ENCODE peak calls at places on chromosomes 2 and 18, in ten cellular contexts. Y is fibroblast of the aortic adventitia, E is fibroblast of pulmonary artery, S is AG09309, V is heart left ventricle, M is AG04450, X is neural progenitor cell, T is foreskin fibroblast, J is adrenal gland, H is heart right ventricle. U is an unnamed sample.

GRCh38 chr2:33477473-33478468 is 1.3 kb downstream of the RASGRP3 start:
- DNase-seq in Y (no peak), E (no peak), S (no peak), V (peak), M (no peak), X (peak), T (no peak), J (peak), H (peak), U (no peak)

GRCh38 chr2:100197643-100198153 is 55.3 kb upstream of the AFF3 start:
- DNase-seq in Y (peak), E (peak), S (no peak), V (peak), M (no peak), X (peak), T (peak), J (peak), H (peak), U (no peak)

GRCh38 chr2:239148495-239149200 is 252.2 kb downstream of the HDAC4 start:
- DNase-seq in Y (no peak), E (no peak), S (no peak), V (no peak), M (no peak), X (no peak), T (no peak), J (peak), H (no peak), U (no peak)

GRCh38 chr2:153232474-153232873 is 246.1 kb downstream of the RPRM start:
- DNase-seq in Y (no peak), E (no peak), S (no peak), V (no peak), M (no peak), X (no peak), T (no peak), J (no peak), H (no peak), U (no peak)

GRCh38 chr2:72144412-72144745 is 3.3 kb downstream of the CYP26B1 start:
- DNase-seq in Y (no peak), E (no peak), S (no peak), V (peak), M (no peak), X (no peak), T (no peak), J (no peak), H (peak), U (no peak)

GRCh38 chr2:140895378-140895777 is 1235.4 kb downstream of the LRP1B start:
- DNase-seq in Y (no peak), E (no peak), S (no peak), V (no peak), M (no peak), X (peak), T (no peak), J (no peak), H (no peak), U (no peak)

GRCh38 chr18:65287642-65288041 is 463.2 kb upstream of the CDH7 start:
- DNase-seq in Y (no peak), E (no peak), S (no peak), V (no peak), M (no peak), X (no peak), T (no peak), J (no peak), H (no peak), U (no peak)

GRCh38 chr2:133484106-133484505 is 84.2 kb downstream of the NCKAP5 start:
- DNase-seq in Y (peak), E (no peak), S (peak), V (no peak), M (peak), X (no peak), T (peak), J (no peak), H (no peak), U (peak)

GRCh38 chr2:133949595-133949994 is 304.3 kb upstream of the MGAT5 start:
- DNase-seq in Y (no peak), E (no peak), S (no peak), V (no peak), M (no peak), X (no peak), T (no peak), J (no peak), H (no peak), U (no peak)

GRCh38 chr2:73981081-73981968 is 3.4 kb upstream of the TET3 start:
- DNase-seq in Y (no peak), E (no peak), S (no peak), V (no peak), M (no peak), X (peak), T (no peak), J (peak), H (no peak), U (peak)

GRCh38 chr18:45498270-45498625 is 117.0 kb upstream of the SLC14A2 start:
- DNase-seq in Y (no peak), E (no peak), S (no peak), V (no peak), M (no peak), X (no peak), T (no peak), J (no peak), H (no peak), U (no peak)

GRCh38 chr2:15801439-15801838 is 138.9 kb upstream of the MYCN start:
- DNase-seq in Y (no peak), E (no peak), S (no peak), V (no peak), M (no peak), X (no peak), T (no peak), J (no peak), H (no peak), U (no peak)

GRCh38 chr2:144682248-144682647 is 162.3 kb upstream of the ZEB2 start:
- DNase-seq in Y (no peak), E (no peak), S (no peak), V (no peak), M (no peak), X (no peak), T (no peak), J (no peak), H (no peak), U (no peak)

GRCh38 chr2:159251296-159252173 is 35.0 kb downstream of the WDSUB1 start:
- DNase-seq in Y (no peak), E (no peak), S (no peak), V (no peak), M (no peak), X (no peak), T (no peak), J (no peak), H (no peak), U (no peak)

GRCh38 chr2:145404690-145405089 is 884.8 kb upstream of the ZEB2 start:
- DNase-seq in Y (peak), E (peak), S (no peak), V (no peak), M (no peak), X (no peak), T (no peak), J (no peak), H (no peak), U (no peak)

GRCh38 chr18:30806823-30807222 is 235.7 kb downstream of the DSC3 start:
- DNase-seq in Y (no peak), E (no peak), S (no peak), V (no peak), M (no peak), X (no peak), T (no peak), J (no peak), H (no peak), U (no peak)

GRCh38 chr18:23570912-23571504 is 15.3 kb downstream of the NPC1 start:
- DNase-seq in Y (no peak), E (no peak), S (no peak), V (no peak), M (no peak), X (no peak), T (no peak), J (no peak), H (no peak), U (no peak)

GRCh38 chr2:65076345-65076710 is 20.1 kb downstream of the CEP68 start:
- DNase-seq in Y (peak), E (peak), S (peak), V (no peak), M (no peak), X (no peak), T (peak), J (no peak), H (no peak), U (peak)

GRCh38 chr2:121903037-121903689 is 147.7 kb downstream of the TSN start:
- DNase-seq in Y (no peak), E (no peak), S (no peak), V (no peak), M (no peak), X (no peak), T (no peak), J (no peak), H (peak), U (no peak)

GRCh38 chr18:67428805-67429204 is 87.7 kb downstream of the DSEL start:
- DNase-seq in Y (peak), E (peak), S (peak), V (no peak), M (no peak), X (no peak), T (peak), J (no peak), H (no peak), U (peak)

GRCh38 chr2:66559672-66560071 is 124.7 kb downstream of the MEIS1 start:
- DNase-seq in Y (no peak), E (no peak), S (no peak), V (no peak), M (no peak), X (no peak), T (no peak), J (no peak), H (no peak), U (no peak)

GRCh38 chr2:8548065-8548870 is 133.6 kb upstream of the ID2 start:
- DNase-seq in Y (no peak), E (no peak), S (no peak), V (no peak), M (no peak), X (no peak), T (no peak), J (peak), H (no peak), U (no peak)

GRCh38 chr18:63588869-63589268 is 1.7 kb downstream of the SERPINB13 start:
- DNase-seq in Y (no peak), E (no peak), S (no peak), V (no peak), M (no peak), X (no peak), T (no peak), J (no peak), H (no peak), U (no peak)

GRCh38 chr2:169815849-169816248 is 8.9 kb downstream of the METTL5 start:
- DNase-seq in Y (peak), E (peak), S (no peak), V (no peak), M (peak), X (no peak), T (peak), J (no peak), H (no peak), U (peak)

GRCh38 chr2:22282215-22282614 is 1102.8 kb upstream of the KLHL29 start:
- DNase-seq in Y (no peak), E (peak), S (no peak), V (no peak), M (no peak), X (no peak), T (no peak), J (no peak), H (no peak), U (no peak)

GRCh38 chr2:185734658-185735057 is 3.9 kb upstream of the FSIP2 start:
- DNase-seq in Y (no peak), E (no peak), S (no peak), V (no peak), M (no peak), X (no peak), T (no peak), J (no peak), H (no peak), U (no peak)

GRCh38 chr2:185736210-185736609 is 2.4 kb upstream of the FSIP2 start:
- DNase-seq in Y (no peak), E (no peak), S (no peak), V (no peak), M (no peak), X (no peak), T (no peak), J (no peak), H (no peak), U (no peak)

DNA sequence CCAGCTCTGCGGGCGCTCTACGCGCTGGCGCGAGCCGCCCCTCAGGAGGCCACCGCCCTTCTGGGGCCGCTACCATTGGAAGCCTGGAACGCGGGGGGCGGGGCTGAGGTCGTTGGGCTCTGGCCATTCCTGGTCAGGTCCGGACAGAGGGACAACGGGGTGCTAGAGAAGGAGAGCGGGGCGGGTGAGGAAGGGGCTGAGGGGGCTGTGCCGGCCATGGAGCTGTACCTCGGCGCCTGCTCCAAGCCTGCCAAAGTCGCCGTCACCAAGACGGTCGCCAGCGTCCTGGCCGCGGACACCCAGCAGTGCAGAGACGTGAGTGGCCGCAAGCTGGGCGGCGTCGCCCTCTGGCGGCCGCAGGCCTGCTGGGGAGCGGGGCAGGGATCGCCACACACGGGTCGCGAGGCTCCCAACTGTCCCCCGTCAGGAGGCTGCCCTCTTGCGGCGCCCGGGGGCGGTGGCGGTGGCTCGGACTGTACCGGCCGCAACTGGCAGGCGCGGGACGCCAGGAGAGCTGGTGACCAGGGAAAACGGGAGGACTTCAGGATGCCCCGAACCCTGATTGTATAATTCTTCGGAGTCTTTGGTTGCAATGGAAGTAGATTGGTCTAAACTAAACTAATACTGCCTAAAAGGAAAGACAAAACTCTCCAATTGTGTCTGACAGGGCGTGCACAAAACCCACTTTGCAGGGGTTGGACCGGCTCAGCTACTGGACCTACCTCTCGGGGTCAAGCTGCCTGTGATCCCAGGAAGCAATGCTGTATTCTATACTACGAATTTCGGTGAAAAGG is at the start of gene FSIP2:
- DNase-seq in Y (peak), E (peak), S (no peak), V (peak), M (no peak), X (peak), T (peak), J (peak), H (peak), U (peak)
- H3K4me3 ChIP-seq in Y (peak), E (peak), S (peak), V (peak), M (peak), X (peak), T (peak), J (no peak), H (peak), U (peak)

GRCh38 chr2:147275943-147276342 is 568.9 kb upstream of the ACVR2A start:
- DNase-seq in Y (no peak), E (no peak), S (no peak), V (no peak), M (no peak), X (peak), T (no peak), J (no peak), H (no peak), U (no peak)
- TF ChIP-seq CTCF in Y (no peak), E (peak), S (no peak), V (no peak), M (no peak), X (peak), T (no peak), J (no peak), H (no peak), U (peak)

GRCh38 chr2:97908208-97908676 is 87.5 kb downstream of the TMEM131 start:
- DNase-seq in Y (no peak), E (no peak), S (no peak), V (no peak), M (no peak), X (no peak), T (no peak), J (no peak), H (no peak), U (no peak)
- H3K4me3 ChIP-seq in Y (no peak), E (no peak), S (no peak), V (no peak), M (no peak), X (no peak), T (no peak), J (no peak), H (no peak), U (no peak)

DNA sequence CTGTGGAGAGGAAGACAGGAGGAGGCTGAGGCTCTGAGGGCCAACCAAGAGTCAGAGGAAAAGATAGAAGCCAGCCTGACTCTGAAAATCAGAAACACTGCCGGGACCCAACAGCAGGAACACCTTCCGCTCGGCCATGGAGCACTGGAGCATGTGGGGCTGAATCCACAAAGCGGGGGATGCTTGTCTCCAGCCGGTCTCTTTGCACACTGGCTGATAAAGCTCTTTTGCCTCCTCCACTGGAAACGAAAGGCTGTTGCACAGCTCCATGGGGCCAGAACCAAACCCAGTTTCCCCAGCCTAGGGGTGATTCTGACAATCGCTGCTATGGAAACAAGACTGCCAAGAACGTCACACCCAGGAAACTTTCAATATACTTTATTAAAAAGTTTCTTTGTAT is 90.3 kb downstream of the COL6A3 start:
- DNase-seq in Y (no peak), E (no peak), S (no peak), V (no peak), M (no peak), X (no peak), T (no peak), J (no peak), H (no peak), U (no peak)
- TF ChIP-seq CTCF in Y (no peak), E (peak), S (no peak), V (no peak), M (no peak), X (no peak), T (no peak), J (no peak), H (no peak), U (no peak)

DNA sequence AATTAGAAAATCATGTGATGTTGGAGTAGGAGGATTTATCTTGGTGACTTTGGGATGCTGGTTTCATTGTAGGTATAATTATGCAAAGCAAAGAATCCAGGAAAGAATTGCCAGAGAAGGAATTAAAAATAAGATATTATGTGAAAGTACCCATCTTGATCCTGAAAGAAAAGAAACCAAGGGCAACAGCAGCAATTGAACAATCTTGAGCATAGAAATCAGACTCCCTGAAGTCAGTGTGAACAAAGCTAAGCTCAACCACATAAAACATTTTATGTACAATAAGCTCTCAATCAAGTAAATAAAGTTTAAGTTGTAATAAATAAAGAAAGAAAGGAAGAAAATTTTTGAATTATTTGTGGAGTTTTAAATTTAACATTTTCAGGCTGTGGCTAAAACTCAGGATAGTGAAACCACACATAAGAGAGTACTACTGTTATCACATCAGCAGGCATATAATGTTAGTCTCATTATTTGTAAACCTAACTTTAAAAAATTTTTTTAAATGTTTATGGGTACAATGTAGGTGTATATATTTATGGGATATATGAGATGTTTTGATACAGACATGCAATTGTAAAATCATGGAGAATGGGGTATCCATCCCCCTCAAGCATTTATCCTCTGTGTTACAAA is 32.8 kb upstream of the GPR55 start:
- DNase-seq in Y (no peak), E (no peak), S (no peak), V (no peak), M (no peak), X (no peak), T (no peak), J (no peak), H (no peak), U (no peak)
- H3K4me3 ChIP-seq in Y (peak), E (peak), S (peak), V (no peak), M (peak), X (peak), T (peak), J (no peak), H (peak), U (peak)

GRCh38 chr18:48778344-48779011 is 172.3 kb downstream of the SMAD7 start:
- DNase-seq in Y (no peak), E (no peak), S (no peak), V (no peak), M (no peak), X (no peak), T (no peak), J (no peak), H (no peak), U (no peak)
- TF ChIP-seq CTCF in Y (no peak), E (no peak), S (no peak), V (no peak), M (no peak), X (no peak), T (no peak), J (no peak), H (no peak), U (no peak)

GRCh38 chr2:10080536-10081304 is 509 bp upstream of the CYS1 start:
- DNase-seq in Y (no peak), E (no peak), S (no peak), V (no peak), M (no peak), X (peak), T (no peak), J (no peak), H (no peak), U (no peak)
- H3K4me3 ChIP-seq in Y (peak), E (no peak), S (peak), V (no peak), M (no peak), X (peak), T (no peak), J (no peak), H (peak), U (no peak)

GRCh38 chr2:20962939-20963543 is 80.8 kb downstream of the APOB start:
- DNase-seq in Y (peak), E (peak), S (no peak), V (peak), M (peak), X (peak), T (peak), J (peak), H (peak), U (peak)
- TF ChIP-seq CTCF in Y (peak), E (peak), S (peak), V (peak), M (peak), X (peak), T (peak), J (peak), H (peak), U (peak)

GRCh38 chr2:53568463-53568862 is 199.1 kb upstream of the CHAC2 start:
- DNase-seq in Y (peak), E (no peak), S (no peak), V (no peak), M (no peak), X (no peak), T (no peak), J (no peak), H (no peak), U (peak)
- H3K4me3 ChIP-seq in Y (peak), E (no peak), S (peak), V (no peak), M (peak), X (no peak), T (peak), J (no peak), H (no peak), U (no peak)

DNA sequence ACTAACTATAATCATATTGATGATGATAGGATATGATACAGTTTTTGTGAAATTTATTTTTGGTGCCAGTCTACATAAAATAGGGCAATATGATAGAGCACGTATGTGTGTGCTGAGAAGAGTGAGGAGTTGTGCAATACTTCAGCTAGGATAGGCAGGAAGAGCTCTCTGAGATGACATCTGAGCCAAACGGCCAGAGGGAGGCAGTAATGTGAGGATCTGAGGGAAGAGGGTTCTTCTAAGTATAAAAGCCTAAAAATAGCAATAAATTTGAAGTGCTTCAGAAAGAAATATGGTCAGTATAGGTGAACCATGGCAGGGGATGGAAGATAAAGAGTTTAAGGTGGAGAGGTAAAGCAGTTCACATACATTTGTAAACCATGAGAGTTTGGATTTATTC is 102.5 kb downstream of the OLA1 start:
- DNase-seq in Y (no peak), E (peak), S (no peak), V (no peak), M (no peak), X (no peak), T (no peak), J (no peak), H (no peak), U (peak)
- TF ChIP-seq CTCF in Y (no peak), E (no peak), S (no peak), V (no peak), M (no peak), X (peak), T (no peak), J (no peak), H (no peak), U (peak)

U was measured in fibroblast of mammary gland.